ENCODE peak calls at places on chromosome 10, in six cellular contexts. S, P, T, W, B and N are unnamed samples.

GRCh38 chr10:117132751-117133231 is 5.3 kb downstream of the VAX1 start:
- DNase-seq in S (no peak), P (no peak), T (no peak), W (peak), B (no peak), N (no peak)

GRCh38 chr10:63738410-63738809 is 217.2 kb downstream of the REEP3 start:
- DNase-seq in S (no peak), P (no peak), T (no peak), W (no peak), B (no peak), N (no peak)

GRCh38 chr10:84715911-84716310 is 387.5 kb downstream of the CCSER2 start:
- DNase-seq in S (no peak), P (no peak), T (no peak), W (no peak), B (peak), N (no peak)

GRCh38 chr10:120436431-120437142 is 20.4 kb upstream of the PLPP4 start:
- DNase-seq in S (no peak), P (no peak), T (no peak), W (no peak), B (no peak), N (no peak)

GRCh38 chr10:70662362-70663220 is 9.7 kb upstream of the ADAMTS14 start:
- DNase-seq in S (no peak), P (no peak), T (no peak), W (no peak), B (no peak), N (no peak)

GRCh38 chr10:119724630-119725549 is 960 bp upstream of the INPP5F start:
- DNase-seq in S (no peak), P (no peak), T (no peak), W (no peak), B (no peak), N (peak)

GRCh38 chr10:129936923-129937300 is 27.2 kb downstream of the EBF3 start:
- DNase-seq in S (no peak), P (no peak), T (no peak), W (no peak), B (no peak), N (no peak)

GRCh38 chr10:3877092-3878000 is 92.3 kb upstream of the KLF6 start:
- DNase-seq in S (no peak), P (no peak), T (no peak), W (no peak), B (no peak), N (no peak)

GRCh38 chr10:79436850-79437103 is 8.6 kb downstream of the ZCCHC24 start:
- DNase-seq in S (no peak), P (no peak), T (peak), W (no peak), B (no peak), N (no peak)

GRCh38 chr10:58001159-58001558 is 266.5 kb downstream of the IPMK start:
- DNase-seq in S (no peak), P (no peak), T (no peak), W (no peak), B (no peak), N (no peak)

GRCh38 chr10:58003945-58004344 is 263.7 kb downstream of the IPMK start:
- DNase-seq in S (no peak), P (no peak), T (no peak), W (no peak), B (no peak), N (no peak)
- TF ChIP-seq CTCF in S (no peak), P (no peak), T (no peak), W (no peak), B (no peak), N (no peak)

GRCh38 chr10:34760606-34761005 is 54.5 kb downstream of the PARD3 start:
- DNase-seq in S (no peak), P (no peak), T (no peak), W (no peak), B (no peak), N (no peak)

GRCh38 chr10:34762156-34762555 is 52.9 kb downstream of the PARD3 start:
- DNase-seq in S (no peak), P (no peak), T (no peak), W (no peak), B (no peak), N (no peak)

GRCh38 chr10:34761443-34761842 is 53.7 kb downstream of the PARD3 start:
- DNase-seq in S (no peak), P (no peak), T (no peak), W (no peak), B (no peak), N (no peak)

GRCh38 chr10:34764347-34764991 is 50.6 kb downstream of the PARD3 start:
- DNase-seq in S (no peak), P (no peak), T (no peak), W (no peak), B (no peak), N (no peak)

GRCh38 chr10:34762603-34763299 is 52.3 kb downstream of the PARD3 start:
- DNase-seq in S (no peak), P (no peak), T (no peak), W (no peak), B (no peak), N (no peak)
- TF ChIP-seq CTCF in S (no peak), P (no peak), T (no peak), W (no peak), B (no peak), N (no peak)

GRCh38 chr10:110636932-110637557 is 7.1 kb upstream of the RBM20 start:
- DNase-seq in S (no peak), P (no peak), T (no peak), W (no peak), B (no peak), N (no peak)

GRCh38 chr10:110636572-110636931 is 7.6 kb upstream of the RBM20 start:
- DNase-seq in S (no peak), P (no peak), T (no peak), W (no peak), B (no peak), N (no peak)

GRCh38 chr10:110632591-110633215 is 11.4 kb upstream of the RBM20 start:
- DNase-seq in S (no peak), P (no peak), T (no peak), W (no peak), B (peak), N (no peak)

GRCh38 chr10:110631934-110632333 is 12.2 kb upstream of the RBM20 start:
- DNase-seq in S (no peak), P (no peak), T (no peak), W (no peak), B (no peak), N (no peak)

DNA sequence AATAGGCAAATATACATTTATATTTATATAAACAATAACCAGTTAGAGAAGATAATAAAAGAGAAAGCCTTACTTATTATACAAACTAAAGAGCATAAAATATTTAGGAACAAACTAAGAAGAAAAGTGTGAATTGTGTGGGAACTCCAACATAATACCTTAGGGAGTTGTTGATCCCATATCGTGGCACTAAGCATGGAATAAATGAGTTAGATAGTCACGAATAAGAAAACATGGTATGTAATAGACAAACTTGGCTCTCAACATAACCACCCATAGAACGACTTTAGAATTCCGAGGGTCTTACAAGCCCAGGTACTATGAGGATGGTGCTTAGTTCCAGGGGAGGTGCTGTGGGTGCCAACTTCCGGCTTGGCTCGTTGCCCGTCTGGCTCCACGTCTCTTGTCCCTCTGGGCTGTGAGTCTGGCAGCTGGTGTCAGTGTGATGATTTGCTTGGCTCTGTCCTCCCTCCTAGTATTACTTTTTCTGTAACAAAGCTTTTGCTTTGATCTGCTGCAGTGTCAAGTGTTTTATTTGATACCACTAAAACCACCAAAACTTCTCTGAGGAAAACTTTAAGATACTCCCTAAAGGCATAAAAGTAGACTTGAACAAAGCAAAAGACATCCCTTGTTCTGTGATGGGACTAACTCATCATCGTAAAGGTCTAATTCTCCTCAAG is 9.5 kb upstream of the RBM20 start:
- DNase-seq in S (no peak), P (no peak), T (no peak), W (no peak), B (no peak), N (no peak)
- TF ChIP-seq CTCF in S (no peak), P (no peak), T (no peak), W (no peak), B (no peak), N (no peak)

GRCh38 chr10:14975672-14976273 is 16.6 kb downstream of the MEIG1 start:
- DNase-seq in S (no peak), P (no peak), T (no peak), W (no peak), B (no peak), N (no peak)
- TF ChIP-seq CTCF in S (peak), P (no peak), T (no peak), W (peak), B (peak), N (peak)

GRCh38 chr10:93357680-93358079 is 124.5 kb downstream of the MYOF start:
- DNase-seq in S (no peak), P (no peak), T (no peak), W (no peak), B (peak), N (no peak)
- TF ChIP-seq CTCF in S (peak), P (peak), T (no peak), W (peak), B (peak), N (peak)

DNA sequence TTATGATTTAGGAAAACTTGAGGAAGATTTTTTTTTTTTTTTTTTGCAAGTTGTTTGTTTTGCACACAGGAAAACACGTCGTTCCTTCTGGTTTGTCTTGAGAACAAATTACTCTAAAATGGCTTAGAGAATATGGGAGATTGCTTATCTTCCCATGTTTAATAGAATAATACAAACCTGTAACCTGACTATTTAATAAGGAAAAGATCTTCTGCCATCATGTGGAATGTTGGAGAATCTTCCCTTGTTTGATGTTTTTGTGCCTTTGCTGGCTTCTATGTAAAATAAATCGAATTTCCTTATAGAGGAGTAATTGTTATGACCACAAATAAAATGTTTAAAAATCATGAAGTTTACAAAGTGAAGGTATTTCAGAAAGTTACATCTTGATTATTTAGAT is 818.8 kb downstream of the GATA3 start:
- DNase-seq in S (no peak), P (no peak), T (no peak), W (no peak), B (peak), N (no peak)
- TF ChIP-seq CTCF in S (peak), P (no peak), T (no peak), W (no peak), B (no peak), N (no peak)

GRCh38 chr10:34956756-34957155 is 133.4 kb downstream of the CUL2 start:
- DNase-seq in S (no peak), P (no peak), T (no peak), W (no peak), B (no peak), N (no peak)

GRCh38 chr10:34959786-34960185 is 130.4 kb downstream of the CUL2 start:
- DNase-seq in S (no peak), P (no peak), T (no peak), W (no peak), B (no peak), N (no peak)

GRCh38 chr10:34957531-34957930 is 132.6 kb downstream of the CUL2 start:
- DNase-seq in S (no peak), P (no peak), T (no peak), W (no peak), B (no peak), N (no peak)

GRCh38 chr10:34960983-34961382 is 129.2 kb downstream of the CUL2 start:
- DNase-seq in S (no peak), P (no peak), T (no peak), W (no peak), B (no peak), N (no peak)

DNA sequence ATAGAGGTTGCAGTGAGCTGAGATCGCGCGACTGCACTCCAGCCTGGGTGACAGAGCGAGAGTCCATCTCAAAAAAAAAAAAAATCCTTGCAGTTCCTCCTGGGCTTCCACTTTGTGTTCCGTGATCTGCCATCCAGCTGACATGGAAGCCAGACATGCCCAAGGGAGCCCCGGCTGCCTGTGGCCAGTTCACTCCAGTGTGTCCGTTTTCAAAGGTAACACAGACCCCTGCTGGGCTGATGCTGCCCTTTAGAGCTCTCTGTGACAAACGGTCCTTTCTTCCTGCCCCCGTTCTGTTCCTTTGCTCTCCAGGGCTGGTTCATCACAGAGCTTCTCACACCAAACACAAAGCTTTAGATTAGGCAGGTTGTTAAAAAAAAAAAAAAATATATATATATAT is 130.8 kb downstream of the CUL2 start:
- DNase-seq in S (no peak), P (no peak), T (no peak), W (no peak), B (no peak), N (no peak)
- TF ChIP-seq CTCF in S (no peak), P (no peak), T (no peak), W (no peak), B (no peak), N (peak)

GRCh38 chr10:73910401-73910763 is 550 bp upstream of the PLAU start:
- DNase-seq in S (peak), P (no peak), T (no peak), W (no peak), B (no peak), N (no peak)
- TF ChIP-seq CTCF in S (no peak), P (no peak), T (no peak), W (no peak), B (no peak), N (no peak)